ENCODE peak calls at places on chromosomes 13 and 19, in four cellular contexts. A is uterus, X is psoas muscle, H is testis. R is an unnamed sample. For H3K27me3, the result is how much of the 10 kb centered on the place peaks cover.

GRCh38 chr19:7933411-7933810 is 7.5 kb upstream of the CTXN1 start:
- DNase-seq in A (no peak), X (no peak), H (no peak), R (no peak)

GRCh38 chr13:113774177-113775107 is 15.4 kb downstream of the TMEM255B start:
- DNase-seq in A (no peak), X (no peak), H (no peak), R (no peak)

GRCh38 chr19:16139752-16140151 is 3.7 kb upstream of the HSH2D start:
- DNase-seq in A (no peak), X (no peak), H (no peak), R (no peak)

GRCh38 chr13:26601669-26602068 is 44.2 kb downstream of the WASF3 start:
- DNase-seq in A (no peak), X (no peak), H (no peak), R (no peak)

GRCh38 chr13:52949044-52949443 is 79.6 kb upstream of the OLFM4 start:
- DNase-seq in A (no peak), X (no peak), H (no peak), R (no peak)

GRCh38 chr13:98405107-98405571 is 171.8 kb downstream of the STK24 start:
- DNase-seq in A (no peak), X (no peak), H (no peak), R (no peak)

GRCh38 chr19:57807541-57807940 is 7.2 kb downstream of the ZNF552 start:
- DNase-seq in A (no peak), X (no peak), H (no peak), R (no peak)

GRCh38 chr19:11137542-11138384 is 17.8 kb downstream of the SPC24 start:
- DNase-seq in A (peak), X (peak), H (peak), R (peak)

GRCh38 chr13:31675521-31675953 is 63.8 kb upstream of the RXFP2 start:
- DNase-seq in A (no peak), X (no peak), H (no peak), R (no peak)

GRCh38 chr19:35000647-35001501 is 751 bp downstream of the GRAMD1A start:
- DNase-seq in A (no peak), X (peak), H (no peak), R (no peak)

GRCh38 chr19:58166708-58167280 is 16.1 kb upstream of the ZNF274 start:
- DNase-seq in A (no peak), X (no peak), H (no peak), R (no peak)

GRCh38 chr19:6221220-6221877 is 58.4 kb downstream of the MLLT1 start:
- DNase-seq in A (no peak), X (peak), H (no peak), R (no peak)

GRCh38 chr13:42119091-42119490 is 70.6 kb downstream of the DGKH start:
- DNase-seq in A (no peak), X (no peak), H (no peak), R (no peak)

GRCh38 chr19:35166100-35167063 is 11.8 kb downstream of the FXYD5 start:
- DNase-seq in A (no peak), X (no peak), H (no peak), R (no peak)

GRCh38 chr19:5059191-5059579 is 90.3 kb downstream of the KDM4B start:
- DNase-seq in A (no peak), X (peak), H (no peak), R (no peak)

GRCh38 chr19:30278882-30279254 is 93.3 kb upstream of the ZNF536 start:
- DNase-seq in A (no peak), X (no peak), H (no peak), R (no peak)

GRCh38 chr19:56076413-56076998 is 44.6 kb downstream of the ZNF787 start:
- DNase-seq in A (peak), X (no peak), H (peak), R (no peak)

GRCh38 chr13:102569488-102569887 is 27.3 kb upstream of the TPP2 start:
- DNase-seq in A (no peak), X (no peak), H (no peak), R (no peak)

GRCh38 chr13:76667551-76667950 is 218.7 kb downstream of the KCTD12 start:
- DNase-seq in A (no peak), X (no peak), H (peak), R (no peak)

GRCh38 chr13:111789011-111789410 is 277.9 kb upstream of the SOX1 start:
- DNase-seq in A (no peak), X (no peak), H (no peak), R (peak)

GRCh38 chr19:13092608-13093260 is 9.9 kb downstream of the LYL1 start:
- DNase-seq in A (peak), X (no peak), H (no peak), R (no peak)

GRCh38 chr13:107289540-107289939 is 721.6 kb upstream of the ARGLU1 start:
- DNase-seq in A (no peak), X (no peak), H (no peak), R (no peak)

GRCh38 chr13:37039908-37040307 is 19.6 kb downstream of the SUPT20H start:
- DNase-seq in A (no peak), X (no peak), H (no peak), R (no peak)

DNA sequence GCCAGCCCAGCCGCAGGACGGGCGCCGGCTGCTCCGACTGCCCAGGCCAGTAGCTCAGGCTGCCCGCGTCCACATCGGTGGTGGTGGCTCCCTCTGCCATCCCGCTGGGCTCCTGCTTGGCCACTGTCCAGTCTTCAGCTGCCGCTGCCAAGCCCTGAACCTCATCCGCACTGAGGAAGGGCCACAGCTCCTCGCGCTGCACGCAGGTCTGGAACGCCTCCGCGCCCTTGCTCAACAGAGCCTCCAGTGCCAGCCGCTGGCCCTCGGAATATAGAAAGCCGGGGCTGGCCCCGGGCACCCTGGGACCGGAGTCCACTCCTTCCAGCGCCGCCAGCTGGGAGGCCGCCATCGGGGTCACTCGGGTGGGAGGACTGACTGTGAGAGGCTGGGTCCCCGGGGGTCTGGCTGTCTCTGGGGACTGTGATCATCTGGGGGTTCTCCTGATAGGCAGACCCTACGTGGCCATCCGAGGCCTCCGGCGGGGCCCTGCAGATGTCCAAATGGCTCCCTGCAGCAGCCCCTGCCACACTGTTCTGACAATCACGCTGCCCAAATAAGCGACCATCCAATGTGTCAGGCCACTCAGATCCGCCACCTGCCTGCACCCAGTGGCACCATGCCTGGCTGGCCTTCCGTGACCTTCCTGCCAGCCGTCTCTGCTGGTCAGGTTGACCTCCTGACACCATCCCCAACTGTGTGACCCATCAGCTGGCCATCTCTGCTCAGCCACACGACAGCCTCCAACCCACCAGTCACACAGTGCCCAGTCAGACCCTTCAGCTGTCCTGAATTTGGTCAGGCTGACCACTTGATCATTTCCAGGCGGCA is 1.6 kb downstream of the FAM83E start:
- DNase-seq in A (no peak), X (peak), H (no peak), R (no peak)
- H3K4me3 ChIP-seq in A (no peak), X (peak), H (no peak), R (no peak)

GRCh38 chr19:45881909-45882528 is 3.9 kb downstream of the IRF2BP1 start:
- DNase-seq in A (no peak), X (no peak), H (no peak), R (no peak)

GRCh38 chr19:45879971-45880370 is 6.0 kb downstream of the IRF2BP1 start:
- DNase-seq in A (no peak), X (no peak), H (no peak), R (no peak)

GRCh38 chr19:45883586-45883880 is 2.4 kb downstream of the IRF2BP1 start:
- DNase-seq in A (no peak), X (no peak), H (no peak), R (no peak)

GRCh38 chr19:45882652-45883585 is 3.0 kb downstream of the IRF2BP1 start:
- DNase-seq in A (peak), X (peak), H (peak), R (peak)

DNA sequence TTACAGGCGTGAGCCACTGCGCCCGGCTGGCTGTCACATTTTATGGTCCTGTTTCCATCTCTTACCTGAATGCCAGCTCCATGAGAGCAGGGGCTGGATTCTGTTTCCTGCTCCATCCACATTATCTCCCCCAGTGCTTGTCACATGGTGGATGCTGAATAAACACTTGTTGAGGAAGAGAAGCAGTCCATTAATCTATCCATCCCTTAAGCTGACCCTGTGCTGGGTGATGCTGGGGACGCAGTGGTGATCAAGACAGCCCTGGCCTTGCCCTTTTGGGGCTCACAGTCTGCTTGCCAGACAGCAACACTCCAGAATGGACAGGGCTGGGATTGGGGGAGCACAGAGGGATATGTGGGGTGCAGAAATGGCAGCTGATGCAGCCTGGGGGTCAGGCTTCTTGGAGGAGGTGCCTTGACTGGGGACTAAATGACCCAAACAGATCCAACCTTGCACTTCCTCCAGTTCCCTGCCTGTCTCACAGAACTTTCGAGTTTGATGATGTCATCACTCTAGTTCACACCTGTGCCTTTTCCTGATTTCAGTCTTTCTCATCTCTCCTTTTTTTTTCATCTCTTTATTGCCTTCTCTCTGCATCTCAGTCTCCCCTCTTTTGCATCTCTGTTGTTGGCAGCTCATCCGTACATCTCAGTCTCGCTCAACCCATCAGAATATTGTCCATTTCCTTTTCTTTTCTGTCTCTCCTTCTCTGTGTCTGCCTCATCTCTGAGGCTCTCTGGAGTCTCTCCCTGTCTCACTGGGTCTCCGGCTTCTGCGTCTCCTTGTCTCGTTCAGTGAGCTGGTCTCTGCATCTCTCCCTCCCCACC is 4.6 kb downstream of the IRF2BP1 start:
- DNase-seq in A (no peak), X (no peak), H (no peak), R (no peak)
- H3K27ac ChIP-seq in A (no peak), X (no peak), H (no peak), R (no peak)

GRCh38 chr19:46828484-46828883 is 22.2 kb downstream of the AP2S1 start:
- DNase-seq in A (no peak), X (no peak), H (no peak), R (no peak)
- H3K27me3 ChIP-seq in A (under half), X (under half), H (under half), R (under half)

DNA sequence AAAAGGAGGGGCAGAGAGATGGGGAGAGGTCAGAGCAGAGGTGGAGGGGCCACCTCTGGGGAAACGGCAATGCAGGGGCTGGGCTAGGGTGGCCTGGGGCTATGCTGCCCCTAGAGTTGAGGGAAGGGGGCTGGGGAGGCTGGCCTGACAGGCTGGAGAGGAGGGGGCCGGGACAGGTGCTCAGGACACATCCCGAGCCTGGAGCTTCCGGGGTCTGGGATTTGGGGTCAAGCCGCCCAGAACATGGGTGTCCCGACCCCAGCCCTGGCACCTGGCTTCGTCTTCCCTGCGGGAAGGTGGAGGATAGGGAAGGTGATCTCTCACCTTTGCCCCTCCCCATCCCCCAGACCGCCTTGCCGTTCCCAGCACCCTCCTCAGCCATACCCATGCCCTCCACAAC is 12.6 kb upstream of the ASF1B start:
- DNase-seq in A (no peak), X (no peak), H (no peak), R (no peak)
- H3K4me3 ChIP-seq in A (no peak), X (no peak), H (no peak), R (no peak)

GRCh38 chr19:19459099-19459498 is 53.6 kb downstream of the GATAD2A start:
- DNase-seq in A (no peak), X (no peak), H (no peak), R (no peak)

GRCh38 chr19:19461306-19461670 is 54.1 kb downstream of the TSSK6 start:
- DNase-seq in A (no peak), X (no peak), H (no peak), R (no peak)

GRCh38 chr19:19460761-19461265 is 54.5 kb downstream of the TSSK6 start:
- DNase-seq in A (peak), X (peak), H (peak), R (peak)

GRCh38 chr19:19460258-19460731 is 54.8 kb downstream of the GATAD2A start:
- DNase-seq in A (no peak), X (no peak), H (no peak), R (no peak)

GRCh38 chr19:19459707-19460251 is 54.3 kb downstream of the GATAD2A start:
- DNase-seq in A (no peak), X (no peak), H (no peak), R (peak)
- H3K27ac ChIP-seq in A (peak), X (peak), H (peak), R (peak)

GRCh38 chr19:42576241-42576640 is 18.5 kb downstream of the CEACAM8 start:
- DNase-seq in A (no peak), X (no peak), H (no peak), R (no peak)
- H3K27me3 ChIP-seq in A (under half), X (under half), H (under half), R (under half)

R was measured in aorta.